ENCODE peak calls at places on chromosomes 1 and 21, in nine cellular contexts. One of them, this sample, is unnamed.

GRCh38 chr1:111030590-111030989 is 66.9 kb upstream of the LRIF1 start:
- DNase-seq in iPS DF 6.9: peak; percentile 25
- DNase-seq in fibroblast of mammary gland: peak; percentile 56
- DNase-seq in stomach: peak; percentile 58
- DNase-seq in cardiac fibroblast: peak; percentile 71
- DNase-seq in right lobe of liver: no peak
- DNase-seq in dorsolateral prefrontal cortex: peak; percentile 5
- DNase-seq in CD8-positive, alpha-beta T cell: no peak
- DNase-seq in heart right ventricle: no peak
- DNase-seq in this sample: peak; percentile 51

GRCh38 chr1:205466612-205467236 is 10.9 kb upstream of the BLACAT1 start:
- DNase-seq in CD8-positive, alpha-beta T cell: no peak
- DNase-seq in cardiac fibroblast: no peak
- DNase-seq in iPS DF 6.9: no peak
- DNase-seq in right lobe of liver: no peak
- DNase-seq in fibroblast of mammary gland: no peak
- DNase-seq in heart right ventricle: no peak
- DNase-seq in stomach: no peak
- DNase-seq in dorsolateral prefrontal cortex: no peak
- DNase-seq in this sample: no peak

GRCh38 chr1:195278644-195279043 is 1329.6 kb downstream of the KCNT2 start:
- DNase-seq in fibroblast of mammary gland: no peak
- DNase-seq in right lobe of liver: no peak
- DNase-seq in CD8-positive, alpha-beta T cell: no peak
- DNase-seq in cardiac fibroblast: no peak
- DNase-seq in stomach: no peak
- DNase-seq in dorsolateral prefrontal cortex: no peak
- DNase-seq in iPS DF 6.9: no peak
- DNase-seq in heart right ventricle: no peak
- DNase-seq in this sample: no peak

GRCh38 chr1:84164567-84165021 is 20.5 kb downstream of the PRKACB start:
- DNase-seq in right lobe of liver: no peak
- DNase-seq in iPS DF 6.9: no peak
- DNase-seq in stomach: no peak
- DNase-seq in dorsolateral prefrontal cortex: no peak
- DNase-seq in heart right ventricle: no peak
- DNase-seq in fibroblast of mammary gland: peak; percentile 49
- DNase-seq in CD8-positive, alpha-beta T cell: no peak
- DNase-seq in cardiac fibroblast: peak; percentile 40
- DNase-seq in this sample: peak; percentile 36

GRCh38 chr1:163055531-163055930 is 13.6 kb upstream of the RGS4 start:
- DNase-seq in heart right ventricle: no peak
- DNase-seq in fibroblast of mammary gland: peak; percentile 32
- DNase-seq in dorsolateral prefrontal cortex: no peak
- DNase-seq in iPS DF 6.9: no peak
- DNase-seq in cardiac fibroblast: no peak
- DNase-seq in stomach: no peak
- DNase-seq in CD8-positive, alpha-beta T cell: no peak
- DNase-seq in right lobe of liver: no peak
- DNase-seq in this sample: no peak

GRCh38 chr1:24903011-24903461 is 27.0 kb downstream of the RUNX3 start:
- DNase-seq in heart right ventricle: no peak
- DNase-seq in right lobe of liver: peak; percentile 35
- DNase-seq in fibroblast of mammary gland: no peak
- DNase-seq in dorsolateral prefrontal cortex: no peak
- DNase-seq in cardiac fibroblast: no peak
- DNase-seq in stomach: peak; percentile 14
- DNase-seq in iPS DF 6.9: no peak
- DNase-seq in CD8-positive, alpha-beta T cell: no peak
- DNase-seq in this sample: no peak

GRCh38 chr1:15056515-15057285 is 96.8 kb upstream of the TMEM51 start:
- DNase-seq in heart right ventricle: no peak
- DNase-seq in iPS DF 6.9: no peak
- DNase-seq in cardiac fibroblast: peak; percentile 35
- DNase-seq in stomach: no peak
- DNase-seq in right lobe of liver: no peak
- DNase-seq in fibroblast of mammary gland: peak; percentile 55
- DNase-seq in CD8-positive, alpha-beta T cell: no peak
- DNase-seq in dorsolateral prefrontal cortex: no peak
- DNase-seq in this sample: peak; percentile 43

GRCh38 chr1:109815809-109816791 is 52.4 kb upstream of the EPS8L3 start:
- DNase-seq in stomach: no peak
- DNase-seq in fibroblast of mammary gland: peak; percentile 35
- DNase-seq in cardiac fibroblast: peak; percentile 52
- DNase-seq in right lobe of liver: no peak
- DNase-seq in dorsolateral prefrontal cortex: no peak
- DNase-seq in heart right ventricle: no peak
- DNase-seq in iPS DF 6.9: no peak
- DNase-seq in CD8-positive, alpha-beta T cell: no peak
- DNase-seq in this sample: peak; percentile 22

GRCh38 chr21:42997053-42997452 is 22.7 kb downstream of the PKNOX1 start:
- DNase-seq in CD8-positive, alpha-beta T cell: no peak
- DNase-seq in fibroblast of mammary gland: peak; percentile 98
- DNase-seq in heart right ventricle: peak; percentile 36
- DNase-seq in dorsolateral prefrontal cortex: peak; percentile 33
- DNase-seq in iPS DF 6.9: no peak
- DNase-seq in stomach: no peak
- DNase-seq in cardiac fibroblast: peak; percentile 96
- DNase-seq in right lobe of liver: no peak
- DNase-seq in this sample: peak; percentile 96

GRCh38 chr1:238340989-238341388 is 450.3 kb upstream of the ZP4 start:
- DNase-seq in heart right ventricle: no peak
- DNase-seq in right lobe of liver: no peak
- DNase-seq in cardiac fibroblast: no peak
- DNase-seq in fibroblast of mammary gland: peak; percentile 0
- DNase-seq in CD8-positive, alpha-beta T cell: no peak
- DNase-seq in dorsolateral prefrontal cortex: no peak
- DNase-seq in iPS DF 6.9: no peak
- DNase-seq in stomach: no peak
- DNase-seq in this sample: no peak

GRCh38 chr1:166063701-166064100 is 103.1 kb downstream of the FAM78B start:
- DNase-seq in stomach: no peak
- DNase-seq in CD8-positive, alpha-beta T cell: no peak
- DNase-seq in cardiac fibroblast: no peak
- DNase-seq in heart right ventricle: no peak
- DNase-seq in fibroblast of mammary gland: no peak
- DNase-seq in dorsolateral prefrontal cortex: peak; percentile 68
- DNase-seq in iPS DF 6.9: no peak
- DNase-seq in right lobe of liver: no peak
- DNase-seq in this sample: no peak

GRCh38 chr1:22815421-22816062 is 104.9 kb downstream of the EPHB2 start:
- DNase-seq in CD8-positive, alpha-beta T cell: no peak
- DNase-seq in fibroblast of mammary gland: no peak
- DNase-seq in cardiac fibroblast: no peak
- DNase-seq in heart right ventricle: no peak
- DNase-seq in stomach: no peak
- DNase-seq in iPS DF 6.9: no peak
- DNase-seq in right lobe of liver: no peak
- DNase-seq in dorsolateral prefrontal cortex: no peak
- DNase-seq in this sample: no peak

GRCh38 chr1:37734629-37735591 is 30.0 kb downstream of the EPHA10 start:
- DNase-seq in cardiac fibroblast: no peak
- DNase-seq in right lobe of liver: no peak
- DNase-seq in CD8-positive, alpha-beta T cell: no peak
- DNase-seq in dorsolateral prefrontal cortex: no peak
- DNase-seq in iPS DF 6.9: peak; percentile 29
- DNase-seq in fibroblast of mammary gland: no peak
- DNase-seq in stomach: no peak
- DNase-seq in heart right ventricle: no peak
- DNase-seq in this sample: no peak

GRCh38 chr1:111811891-111812290 is 56.2 kb downstream of the DDX20 start:
- DNase-seq in dorsolateral prefrontal cortex: no peak
- DNase-seq in iPS DF 6.9: no peak
- DNase-seq in fibroblast of mammary gland: no peak
- DNase-seq in stomach: no peak
- DNase-seq in cardiac fibroblast: no peak
- DNase-seq in right lobe of liver: no peak
- DNase-seq in heart right ventricle: no peak
- DNase-seq in CD8-positive, alpha-beta T cell: no peak
- DNase-seq in this sample: no peak

GRCh38 chr1:172144445-172145060 is 275.9 kb upstream of the C1orf105 start:
- DNase-seq in heart right ventricle: peak; percentile 67
- DNase-seq in fibroblast of mammary gland: peak; percentile 99
- DNase-seq in iPS DF 6.9: no peak
- DNase-seq in right lobe of liver: peak; percentile 55
- DNase-seq in cardiac fibroblast: peak; percentile 98
- DNase-seq in stomach: peak; percentile 39
- DNase-seq in CD8-positive, alpha-beta T cell: no peak
- DNase-seq in dorsolateral prefrontal cortex: no peak
- DNase-seq in this sample: peak; percentile 91
- H3K4me3 ChIP-seq in heart right ventricle: peak overlapping the region; percentile 58
- H3K4me3 ChIP-seq in fibroblast of mammary gland: peak overlapping the region; percentile 84
- H3K4me3 ChIP-seq in iPS DF 6.9: no peak overlapping the region
- H3K4me3 ChIP-seq in right lobe of liver: peak overlapping the region; percentile 37
- H3K4me3 ChIP-seq in cardiac fibroblast: peak overlapping the region; percentile 76
- H3K4me3 ChIP-seq in stomach: peak overlapping the region; percentile 46
- H3K4me3 ChIP-seq in CD8-positive, alpha-beta T cell: no peak overlapping the region
- H3K4me3 ChIP-seq in dorsolateral prefrontal cortex: no peak overlapping the region
- H3K4me3 ChIP-seq in this sample: peak overlapping the region; percentile 56

GRCh38 chr1:53412285-53413174 is 46.7 kb upstream of the DMRTB1 start:
- DNase-seq in right lobe of liver: no peak
- DNase-seq in CD8-positive, alpha-beta T cell: no peak
- DNase-seq in dorsolateral prefrontal cortex: no peak
- DNase-seq in cardiac fibroblast: no peak
- DNase-seq in iPS DF 6.9: no peak
- DNase-seq in stomach: no peak
- DNase-seq in heart right ventricle: no peak
- DNase-seq in fibroblast of mammary gland: no peak
- DNase-seq in this sample: no peak

GRCh38 chr1:53411541-53412152 is 47.6 kb upstream of the DMRTB1 start:
- DNase-seq in stomach: no peak
- DNase-seq in right lobe of liver: no peak
- DNase-seq in dorsolateral prefrontal cortex: no peak
- DNase-seq in iPS DF 6.9: no peak
- DNase-seq in cardiac fibroblast: no peak
- DNase-seq in CD8-positive, alpha-beta T cell: no peak
- DNase-seq in fibroblast of mammary gland: no peak
- DNase-seq in heart right ventricle: no peak
- DNase-seq in this sample: no peak

GRCh38 chr1:53414632-53415031 is 44.6 kb upstream of the DMRTB1 start:
- DNase-seq in right lobe of liver: no peak
- DNase-seq in stomach: no peak
- DNase-seq in dorsolateral prefrontal cortex: no peak
- DNase-seq in iPS DF 6.9: no peak
- DNase-seq in cardiac fibroblast: no peak
- DNase-seq in fibroblast of mammary gland: no peak
- DNase-seq in CD8-positive, alpha-beta T cell: no peak
- DNase-seq in heart right ventricle: no peak
- DNase-seq in this sample: no peak

GRCh38 chr1:53415432-53415831 is 43.8 kb upstream of the DMRTB1 start:
- DNase-seq in right lobe of liver: no peak
- DNase-seq in cardiac fibroblast: no peak
- DNase-seq in stomach: no peak
- DNase-seq in dorsolateral prefrontal cortex: no peak
- DNase-seq in fibroblast of mammary gland: no peak
- DNase-seq in iPS DF 6.9: no peak
- DNase-seq in heart right ventricle: no peak
- DNase-seq in CD8-positive, alpha-beta T cell: no peak
- DNase-seq in this sample: no peak

GRCh38 chr1:53413175-53414001 is 45.8 kb upstream of the DMRTB1 start:
- DNase-seq in cardiac fibroblast: peak; percentile 43
- DNase-seq in CD8-positive, alpha-beta T cell: no peak
- DNase-seq in iPS DF 6.9: no peak
- DNase-seq in right lobe of liver: no peak
- DNase-seq in heart right ventricle: no peak
- DNase-seq in fibroblast of mammary gland: peak; percentile 76
- DNase-seq in stomach: no peak
- DNase-seq in dorsolateral prefrontal cortex: no peak
- DNase-seq in this sample: peak; percentile 89
- H3K4me3 ChIP-seq in cardiac fibroblast: no peak overlapping the region
- H3K4me3 ChIP-seq in CD8-positive, alpha-beta T cell: no peak overlapping the region
- H3K4me3 ChIP-seq in iPS DF 6.9: no peak overlapping the region
- H3K4me3 ChIP-seq in right lobe of liver: no peak overlapping the region
- H3K4me3 ChIP-seq in heart right ventricle: no peak overlapping the region
- H3K4me3 ChIP-seq in fibroblast of mammary gland: no peak overlapping the region
- H3K4me3 ChIP-seq in stomach: no peak overlapping the region
- H3K4me3 ChIP-seq in dorsolateral prefrontal cortex: no peak overlapping the region
- H3K4me3 ChIP-seq in this sample: no peak overlapping the region

DNA sequence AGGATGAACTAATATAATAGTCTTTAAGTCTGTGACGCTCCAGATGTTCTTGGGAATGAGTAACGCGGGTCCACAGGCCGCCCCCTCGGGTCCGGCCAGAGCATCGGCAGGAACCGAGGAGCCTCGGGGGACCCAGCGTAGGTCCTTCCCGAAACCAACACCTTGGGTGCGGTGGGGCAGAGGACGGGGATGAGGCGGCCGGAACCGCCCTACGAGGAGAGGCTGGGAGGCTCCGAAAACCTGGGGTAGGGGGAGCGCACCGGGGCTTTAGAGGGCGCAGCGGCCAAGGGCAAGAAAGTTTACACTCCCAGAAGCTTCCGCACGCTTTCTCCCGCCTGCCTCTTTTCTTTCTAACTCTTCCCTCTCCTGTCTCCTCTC is 7.1 kb downstream of the DMRTA2 start:
- DNase-seq in stomach: no peak
- DNase-seq in iPS DF 6.9: no peak
- DNase-seq in CD8-positive, alpha-beta T cell: no peak
- DNase-seq in dorsolateral prefrontal cortex: no peak
- DNase-seq in fibroblast of mammary gland: no peak
- DNase-seq in cardiac fibroblast: no peak
- DNase-seq in heart right ventricle: no peak
- DNase-seq in right lobe of liver: no peak
- DNase-seq in this sample: no peak
- H3K4me3 ChIP-seq in stomach: no peak overlapping the region
- H3K4me3 ChIP-seq in iPS DF 6.9: peak overlapping the region; percentile 8
- H3K4me3 ChIP-seq in CD8-positive, alpha-beta T cell: no peak overlapping the region
- H3K4me3 ChIP-seq in dorsolateral prefrontal cortex: no peak overlapping the region
- H3K4me3 ChIP-seq in fibroblast of mammary gland: no peak overlapping the region
- H3K4me3 ChIP-seq in cardiac fibroblast: no peak overlapping the region
- H3K4me3 ChIP-seq in heart right ventricle: no peak overlapping the region
- H3K4me3 ChIP-seq in right lobe of liver: no peak overlapping the region
- H3K4me3 ChIP-seq in this sample: no peak overlapping the region

GRCh38 chr1:209583408-209583807 is at the start of gene CAMK1G:
- DNase-seq in iPS DF 6.9: no peak
- DNase-seq in fibroblast of mammary gland: peak; percentile 39
- DNase-seq in heart right ventricle: no peak
- DNase-seq in stomach: no peak
- DNase-seq in dorsolateral prefrontal cortex: peak; percentile 16
- DNase-seq in CD8-positive, alpha-beta T cell: no peak
- DNase-seq in right lobe of liver: no peak
- DNase-seq in cardiac fibroblast: peak; percentile 56
- DNase-seq in this sample: peak; percentile 72

GRCh38 chr1:209585672-209586071 is 2.2 kb downstream of the CAMK1G start:
- DNase-seq in cardiac fibroblast: peak; percentile 51
- DNase-seq in fibroblast of mammary gland: no peak
- DNase-seq in iPS DF 6.9: no peak
- DNase-seq in CD8-positive, alpha-beta T cell: no peak
- DNase-seq in right lobe of liver: no peak
- DNase-seq in dorsolateral prefrontal cortex: peak; percentile 52
- DNase-seq in heart right ventricle: peak; percentile 70
- DNase-seq in stomach: peak; percentile 65
- DNase-seq in this sample: peak; percentile 16

GRCh38 chr1:209584186-209584776 is 767 bp downstream of the CAMK1G start:
- DNase-seq in heart right ventricle: no peak
- DNase-seq in right lobe of liver: no peak
- DNase-seq in CD8-positive, alpha-beta T cell: no peak
- DNase-seq in cardiac fibroblast: no peak
- DNase-seq in fibroblast of mammary gland: no peak
- DNase-seq in dorsolateral prefrontal cortex: no peak
- DNase-seq in iPS DF 6.9: no peak
- DNase-seq in stomach: no peak
- DNase-seq in this sample: no peak

GRCh38 chr1:209586341-209586740 is 2.8 kb downstream of the CAMK1G start:
- DNase-seq in CD8-positive, alpha-beta T cell: no peak
- DNase-seq in stomach: no peak
- DNase-seq in fibroblast of mammary gland: no peak
- DNase-seq in cardiac fibroblast: no peak
- DNase-seq in heart right ventricle: no peak
- DNase-seq in right lobe of liver: no peak
- DNase-seq in dorsolateral prefrontal cortex: no peak
- DNase-seq in iPS DF 6.9: no peak
- DNase-seq in this sample: no peak

GRCh38 chr1:209585197-209585596 is 1.7 kb downstream of the CAMK1G start:
- DNase-seq in heart right ventricle: no peak
- DNase-seq in fibroblast of mammary gland: no peak
- DNase-seq in right lobe of liver: no peak
- DNase-seq in stomach: no peak
- DNase-seq in cardiac fibroblast: no peak
- DNase-seq in CD8-positive, alpha-beta T cell: no peak
- DNase-seq in iPS DF 6.9: no peak
- DNase-seq in dorsolateral prefrontal cortex: no peak
- DNase-seq in this sample: no peak
- H3K4me3 ChIP-seq in heart right ventricle: no peak overlapping the region
- H3K4me3 ChIP-seq in fibroblast of mammary gland: no peak overlapping the region
- H3K4me3 ChIP-seq in right lobe of liver: no peak overlapping the region
- H3K4me3 ChIP-seq in stomach: no peak overlapping the region
- H3K4me3 ChIP-seq in cardiac fibroblast: no peak overlapping the region
- H3K4me3 ChIP-seq in CD8-positive, alpha-beta T cell: no peak overlapping the region
- H3K4me3 ChIP-seq in iPS DF 6.9: no peak overlapping the region
- H3K4me3 ChIP-seq in dorsolateral prefrontal cortex: peak overlapping the region; percentile 55
- H3K4me3 ChIP-seq in this sample: no peak overlapping the region